ENCODE peak calls at places on chromosomes 11 and 22, in seven cellular contexts. C, R, U, H, G, O and D are unnamed samples.

GRCh38 chr22:37183432-37184379 is 4.3 kb downstream of the C1QTNF6 start:
- DNase-seq in C (no peak), R (no peak), U (no peak), H (no peak), G (no peak), O (no peak), D (no peak)

GRCh38 chr11:70547386-70547785 is 149.1 kb downstream of the CTTN start:
- DNase-seq in C (no peak), R (no peak), U (no peak), H (no peak), G (no peak), O (no peak), D (no peak)

GRCh38 chr11:44785856-44786606 is 59.3 kb downstream of the TSPAN18 start:
- DNase-seq in C (peak), R (no peak), U (no peak), H (no peak), G (peak), O (peak), D (no peak)

GRCh38 chr11:17544181-17544622 is at the start of gene USH1C:
- DNase-seq in C (peak), R (peak), U (peak), H (no peak), G (peak), O (no peak), D (no peak)

GRCh38 chr22:39833610-39834009 is 60.0 kb downstream of the ENTHD1 start:
- DNase-seq in C (no peak), R (no peak), U (no peak), H (no peak), G (no peak), O (no peak), D (no peak)

GRCh38 chr11:3138178-3139085 is 26.7 kb downstream of the OSBPL5 start:
- DNase-seq in C (peak), R (no peak), U (no peak), H (no peak), G (peak), O (peak), D (no peak)

GRCh38 chr11:78651136-78651775 is 76.6 kb upstream of the NARS2 start:
- DNase-seq in C (no peak), R (no peak), U (no peak), H (peak), G (no peak), O (no peak), D (no peak)

GRCh38 chr11:6457581-6458320 is 16.0 kb downstream of the TRIM3 start:
- DNase-seq in C (no peak), R (no peak), U (no peak), H (no peak), G (no peak), O (no peak), D (no peak)

GRCh38 chr11:9772218-9772617 is 108.3 kb downstream of the SWAP70 start:
- DNase-seq in C (no peak), R (no peak), U (no peak), H (peak), G (peak), O (no peak), D (no peak)

GRCh38 chr22:40955516-40955915 is 4.3 kb downstream of the RBX1 start:
- DNase-seq in C (no peak), R (no peak), U (no peak), H (no peak), G (no peak), O (no peak), D (no peak)

GRCh38 chr22:37303821-37304274 is 21.5 kb downstream of the CYTH4 start:
- DNase-seq in C (no peak), R (peak), U (peak), H (no peak), G (no peak), O (no peak), D (no peak)

GRCh38 chr11:127651175-127651887 is 650.8 kb upstream of the KIRREL3 start:
- DNase-seq in C (no peak), R (no peak), U (no peak), H (no peak), G (no peak), O (no peak), D (no peak)

GRCh38 chr11:119585038-119585666 is 143.8 kb downstream of the NECTIN1 start:
- DNase-seq in C (peak), R (no peak), U (no peak), H (peak), G (peak), O (no peak), D (no peak)

GRCh38 chr22:30864441-30865420 is 103.8 kb downstream of the MORC2 start:
- DNase-seq in C (no peak), R (no peak), U (no peak), H (no peak), G (no peak), O (peak), D (no peak)

GRCh38 chr22:49869091-49869830 is 15.6 kb downstream of the ZBED4 start:
- DNase-seq in C (no peak), R (no peak), U (no peak), H (no peak), G (no peak), O (no peak), D (no peak)

GRCh38 chr11:64224891-64225607 is 937 bp downstream of the TRPT1 start:
- DNase-seq in C (no peak), R (no peak), U (no peak), H (no peak), G (no peak), O (no peak), D (no peak)

GRCh38 chr11:124917115-124917637 is 1.9 kb upstream of the HEPN1 start:
- DNase-seq in C (no peak), R (no peak), U (no peak), H (no peak), G (peak), O (no peak), D (no peak)

GRCh38 chr11:122115520-122116343 is at the start of gene BLID:
- DNase-seq in C (peak), R (no peak), U (no peak), H (peak), G (peak), O (no peak), D (peak)

GRCh38 chr11:45108070-45109064 is 38.1 kb upstream of the PRDM11 start:
- DNase-seq in C (no peak), R (no peak), U (no peak), H (no peak), G (no peak), O (no peak), D (no peak)

GRCh38 chr11:34926101-34926830 is 9.8 kb downstream of the PDHX start:
- DNase-seq in C (no peak), R (peak), U (peak), H (no peak), G (peak), O (no peak), D (peak)

GRCh38 chr11:7706377-7706776 is at the start of gene OVCH2:
- DNase-seq in C (no peak), R (no peak), U (no peak), H (no peak), G (no peak), O (no peak), D (no peak)

DNA sequence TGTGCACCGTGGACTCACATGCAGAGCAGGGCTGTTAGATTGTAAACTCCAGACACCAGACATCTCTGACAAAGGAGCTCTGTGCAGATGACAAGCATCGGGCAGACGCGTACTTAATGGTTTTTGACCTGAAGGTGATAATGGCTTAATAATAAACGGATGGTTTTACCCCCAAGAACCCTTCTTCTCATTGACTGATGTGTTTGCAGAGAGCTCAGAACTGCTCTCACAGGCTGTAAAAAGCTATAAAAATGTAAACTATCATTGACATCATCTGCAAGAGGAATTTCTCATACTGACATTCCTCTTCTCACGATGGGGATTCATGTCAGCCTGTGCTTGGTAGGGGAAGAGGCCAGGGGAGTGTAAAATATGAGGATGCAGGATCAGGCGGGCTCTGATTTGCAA is 8.6 kb upstream of the ARHGAP8 start:
- DNase-seq in C (no peak), R (no peak), U (no peak), H (no peak), G (peak), O (no peak), D (no peak)
- H3K27ac ChIP-seq in C (no peak), R (no peak), U (no peak), H (no peak), G (no peak), O (no peak), D (no peak)

DNA sequence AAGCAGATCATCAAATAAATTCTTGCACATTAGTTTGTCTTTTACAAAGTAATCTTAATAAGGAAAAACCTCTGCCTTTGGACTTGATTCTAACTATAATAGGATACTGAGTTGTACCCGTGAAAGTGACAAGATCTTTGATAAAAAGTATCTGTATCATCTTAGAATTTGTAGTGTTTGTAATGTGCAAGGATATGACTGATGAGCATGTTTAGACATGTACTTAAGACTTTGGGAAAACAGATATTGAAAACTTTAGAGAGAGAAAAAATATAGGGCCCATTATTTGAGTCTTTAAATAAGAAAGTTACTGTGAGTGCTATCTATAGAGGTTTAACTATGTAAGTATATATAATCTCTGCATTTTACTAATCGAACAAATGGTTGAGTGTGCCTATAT is 9.0 kb upstream of the TMEM135 start:
- DNase-seq in C (no peak), R (no peak), U (no peak), H (no peak), G (no peak), O (no peak), D (no peak)
- H3K27ac ChIP-seq in C (no peak), R (no peak), U (no peak), H (no peak), G (no peak), O (no peak), D (peak)

GRCh38 chr11:94152678-94153065 is 24.0 kb downstream of the PANX1 start:
- DNase-seq in C (no peak), R (no peak), U (no peak), H (no peak), G (no peak), O (no peak), D (no peak)

GRCh38 chr11:94151311-94151710 is 22.7 kb downstream of the PANX1 start:
- DNase-seq in C (no peak), R (no peak), U (no peak), H (no peak), G (no peak), O (no peak), D (no peak)

GRCh38 chr11:94151903-94152677 is 23.4 kb downstream of the PANX1 start:
- DNase-seq in C (peak), R (peak), U (peak), H (no peak), G (peak), O (peak), D (no peak)

GRCh38 chr11:94154095-94154856 is 25.6 kb downstream of the PANX1 start:
- DNase-seq in C (no peak), R (no peak), U (no peak), H (no peak), G (no peak), O (no peak), D (no peak)

GRCh38 chr11:94153320-94153719 is 24.7 kb downstream of the PANX1 start:
- DNase-seq in C (no peak), R (no peak), U (no peak), H (no peak), G (no peak), O (no peak), D (no peak)
- H3K27ac ChIP-seq in C (no peak), R (no peak), U (no peak), H (no peak), G (no peak), O (peak), D (no peak)

GRCh38 chr22:22753526-22754267 is 109.3 kb downstream of the GGTLC2 start:
- DNase-seq in C (peak), R (peak), U (peak), H (peak), G (peak), O (peak), D (peak)
- H3K27ac ChIP-seq in C (no peak), R (no peak), U (no peak), H (no peak), G (no peak), O (no peak), D (no peak)